ENCODE peak calls at places on chromosomes 16 and 17, in six cellular contexts. J is HCT116, D is K562, K is GM12878, M is HepG2, U is H1. F is an unnamed sample.

GRCh38 chr16:138049-138417 is 440 bp downstream of the NPRL3 start:
- DNase-seq in J (no peak), D (peak; percentile 76), K (no peak), M (no peak), U (no peak), F (no peak)

GRCh38 chr16:89478576-89479221 is 11.7 kb downstream of the ANKRD11 start:
- DNase-seq in J (no peak), D (no peak), K (no peak), M (peak; percentile 84), U (no peak), F (no peak)

GRCh38 chr16:65005696-65006095 is 116.2 kb downstream of the CDH11 start:
- DNase-seq in J (no peak), D (no peak), K (no peak), M (no peak), U (no peak), F (no peak)

GRCh38 chr17:22469941-22470340 is 777.6 kb downstream of the KCNJ18 start:
- DNase-seq in J (no peak), D (no peak), K (no peak), M (no peak), U (no peak), F (no peak)

GRCh38 chr17:56793506-56793905 is 40.2 kb downstream of the C17orf67 start:
- DNase-seq in J (no peak), D (no peak), K (no peak), M (no peak), U (no peak), F (no peak)

GRCh38 chr17:4931974-4932373 is at the start of gene GP1BA:
- DNase-seq in J (no peak), D (no peak), K (no peak), M (no peak), U (no peak), F (no peak)

GRCh38 chr17:57436565-57436964 is 180.2 kb downstream of the MSI2 start:
- DNase-seq in J (no peak), D (no peak), K (no peak), M (no peak), U (no peak), F (no peak)

GRCh38 chr16:69171325-69172095 is 15.5 kb upstream of the SNTB2 start:
- DNase-seq in J (no peak), D (no peak), K (no peak), M (no peak), U (no peak), F (no peak)

GRCh38 chr17:556431-556995 is 158.1 kb downstream of the VPS53 start:
- DNase-seq in J (no peak), D (no peak), K (no peak), M (no peak), U (no peak), F (no peak)

GRCh38 chr17:50169121-50169764 is 3.4 kb downstream of the SGCA start:
- DNase-seq in J (peak; percentile 78), D (peak; percentile 80), K (peak; percentile 44), M (peak; percentile 69), U (no peak), F (no peak)

GRCh38 chr16:1989826-1990335 is at the start of gene SYNGR3:
- DNase-seq in J (no peak), D (peak; percentile 70), K (no peak), M (no peak), U (no peak), F (no peak)

GRCh38 chr16:62283-62682 is 8.7 kb downstream of the SNRNP25 start:
- DNase-seq in J (no peak), D (no peak), K (no peak), M (no peak), U (no peak), F (no peak)

GRCh38 chr17:42436401-42436800 is 13.3 kb upstream of the CAVIN1 start:
- DNase-seq in J (no peak), D (no peak), K (no peak), M (peak; percentile 82), U (no peak), F (no peak)

GRCh38 chr17:11625878-11626277 is 27.6 kb downstream of the DNAH9 start:
- DNase-seq in J (no peak), D (no peak), K (no peak), M (no peak), U (no peak), F (no peak)

GRCh38 chr17:34306466-34306865 is 12.8 kb upstream of the CCL8 start:
- DNase-seq in J (no peak), D (no peak), K (no peak), M (no peak), U (peak; percentile 19), F (no peak)

GRCh38 chr17:55750750-55751641 is at the start of gene PCTP:
- DNase-seq in J (peak; percentile 86), D (peak; percentile 97), K (peak; percentile 36), M (peak; percentile 87), U (peak; percentile 78), F (peak; percentile 84)

GRCh38 chr16:85785927-85786326 is 13.4 kb downstream of the EMC8 start:
- DNase-seq in J (no peak), D (no peak), K (no peak), M (no peak), U (no peak), F (no peak)

GRCh38 chr16:19136549-19137196 is 22.9 kb downstream of the ITPRIPL2 start:
- DNase-seq in J (no peak), D (no peak), K (no peak), M (no peak), U (no peak), F (no peak)

GRCh38 chr17:75605790-75606189 is 18.2 kb downstream of the MYO15B start:
- DNase-seq in J (no peak), D (no peak), K (no peak), M (no peak), U (no peak), F (no peak)

GRCh38 chr16:85074225-85074914 is 37.9 kb downstream of the CIBAR2 start:
- DNase-seq in J (no peak), D (no peak), K (no peak), M (no peak), U (no peak), F (no peak)

GRCh38 chr16:76114681-76115080 is 162.5 kb upstream of the CNTNAP4 start:
- DNase-seq in J (no peak), D (no peak), K (no peak), M (no peak), U (no peak), F (no peak)

GRCh38 chr17:29010586-29010985 is 4.8 kb upstream of the SEZ6 start:
- DNase-seq in J (no peak), D (no peak), K (no peak), M (no peak), U (no peak), F (no peak)

GRCh38 chr16:88469615-88470395 is 16.7 kb downstream of the ZFPM1 start:
- DNase-seq in J (no peak), D (no peak), K (no peak), M (no peak), U (no peak), F (no peak)

GRCh38 chr16:72219282-72219681 is 47.3 kb upstream of the PMFBP1 start:
- DNase-seq in J (no peak), D (no peak), K (no peak), M (no peak), U (no peak), F (no peak)

GRCh38 chr17:57622886-57623433 is 122.1 kb downstream of the CCDC182 start:
- DNase-seq in J (no peak), D (no peak), K (peak; percentile 34), M (peak; percentile 43), U (no peak), F (no peak)

GRCh38 chr16:11229906-11230305 is 26.1 kb downstream of the SOCS1 start:
- DNase-seq in J (no peak), D (no peak), K (no peak), M (no peak), U (no peak), F (no peak)

GRCh38 chr16:11231367-11231970 is 24.5 kb downstream of the SOCS1 start:
- DNase-seq in J (no peak), D (peak; percentile 63), K (no peak), M (no peak), U (no peak), F (no peak)

GRCh38 chr16:11232852-11233726 is 22.9 kb downstream of the SOCS1 start:
- DNase-seq in J (no peak), D (peak; percentile 77), K (no peak), M (no peak), U (no peak), F (no peak)

GRCh38 chr16:11233727-11234376 is 22.2 kb downstream of the SOCS1 start:
- DNase-seq in J (no peak), D (peak; percentile 62), K (no peak), M (no peak), U (no peak), F (no peak)

GRCh38 chr16:11232302-11232851 is 23.6 kb downstream of the SOCS1 start:
- DNase-seq in J (no peak), D (no peak), K (no peak), M (no peak), U (no peak), F (no peak)
- H3K9ac ChIP-seq in J (no peak overlapping the region), D (no peak overlapping the region), K (peak overlapping the region; percentile 72), M (no peak overlapping the region), U (no peak overlapping the region), F (no peak overlapping the region)

GRCh38 chr17:74549343-74549742 is 3.4 kb upstream of the CD300C start:
- DNase-seq in J (no peak), D (no peak), K (no peak), M (no peak), U (no peak), F (no peak)
- TF ChIP-seq ZNF274 in J (no peak), D (no peak), K (no peak), M (no peak), U (no peak), F (no peak)

GRCh38 chr16:4505356-4506153 is 29.4 kb downstream of the HMOX2 start:
- DNase-seq in J (no peak), D (no peak), K (peak; percentile 70), M (no peak), U (no peak), F (no peak)

GRCh38 chr16:4499196-4499555 is 23.0 kb downstream of the HMOX2 start:
- DNase-seq in J (no peak), D (no peak), K (no peak), M (no peak), U (no peak), F (no peak)

GRCh38 chr16:4500283-4500682 is 24.1 kb downstream of the HMOX2 start:
- DNase-seq in J (peak; percentile 27), D (no peak), K (no peak), M (peak; percentile 39), U (no peak), F (no peak)

GRCh38 chr16:4498546-4499195 is 22.5 kb downstream of the HMOX2 start:
- DNase-seq in J (no peak), D (no peak), K (no peak), M (no peak), U (no peak), F (no peak)

DNA sequence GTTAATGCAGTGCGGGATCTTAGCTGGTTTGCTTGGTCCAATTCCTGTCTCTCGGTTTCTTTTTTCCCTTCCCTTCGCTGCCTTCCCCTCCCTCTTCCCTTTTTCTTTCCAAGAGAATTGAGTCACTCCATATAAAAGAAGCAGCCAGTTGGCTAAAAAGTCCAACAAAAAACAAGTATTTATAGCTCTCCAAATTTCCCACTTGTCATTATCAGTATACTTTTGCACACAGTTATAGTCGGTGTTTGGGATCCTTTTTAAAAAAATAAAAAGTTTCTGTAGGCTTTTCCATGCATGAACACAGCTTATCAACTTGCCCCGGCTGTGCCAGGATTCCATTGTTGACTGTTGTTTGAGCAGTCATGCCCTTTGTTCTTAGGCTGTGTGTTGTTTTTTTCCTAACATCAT is 24.9 kb downstream of the HMOX2 start:
- DNase-seq in J (no peak), D (no peak), K (no peak), M (peak; percentile 41), U (no peak), F (no peak)
- H3K9ac ChIP-seq in J (no peak overlapping the region), D (no peak overlapping the region), K (no peak overlapping the region), M (no peak overlapping the region), U (no peak overlapping the region), F (no peak overlapping the region)

GRCh38 chr17:1793447-1793806 is 31.6 kb downstream of the SERPINF1 start:
- DNase-seq in J (no peak), D (no peak), K (no peak), M (no peak), U (no peak), F (no peak)
- TF ChIP-seq ZNF274 in J (no peak), D (no peak), K (no peak), M (no peak), U (no peak), F (no peak)

F was measured in NT2/D1.